ENCODE peak calls at places on chromosomes 16 and 17, in ten cellular contexts. N is stimulated activated CD4-positive, alpha-beta T cell treated with anti-CD3 and anti-CD28 coated beads, Interleukin-4, amount 100 ng/mL, for 48 hours; E is activated naive CD4-positive, alpha-beta T cell; L is breast epithelium; P is Peyer's patch; V is M059J; X is K562; U is HFFc6; I is activated CD8-positive, alpha-beta T cell treated with anti-CD3 and anti-CD28 coated beads for 36 hours; W is CD4-positive, alpha-beta T cell. J is an unnamed sample.

GRCh38 chr16:21197115-21197514 is 14.3 kb downstream of the ZP2 start:
- DNase-seq in I (no peak), N (no peak), X (no peak), P (no peak), E (no peak), W (no peak), L (no peak), V (no peak), U (no peak), J (no peak)

GRCh38 chr16:85081765-85082164 is 30.5 kb downstream of the CIBAR2 start:
- DNase-seq in P (no peak), U (no peak), I (no peak), V (no peak), E (no peak), W (no peak), N (no peak), X (no peak), L (no peak), J (no peak)

GRCh38 chr17:64110436-64111152 is 19.4 kb downstream of the ERN1 start:
- DNase-seq in E (no peak), P (no peak), L (no peak), I (no peak), N (no peak), W (no peak), U (no peak), V (no peak), X (no peak), J (no peak)

GRCh38 chr16:55039931-55040330 is 109.3 kb downstream of the IRX5 start:
- DNase-seq in L (no peak), W (no peak), N (no peak), E (no peak), U (no peak), P (no peak), V (no peak), X (no peak), I (no peak), J (no peak)

GRCh38 chr17:34723875-34724274 is 144.5 kb downstream of the TMEM132E start:
- DNase-seq in E (no peak), U (no peak), L (no peak), I (no peak), V (no peak), N (no peak), X (no peak), W (no peak), P (no peak), J (no peak)

GRCh38 chr16:84054916-84055315 is 12.3 kb upstream of the SLC38A8 start:
- DNase-seq in V (no peak), X (no peak), W (no peak), L (no peak), U (no peak), I (no peak), E (no peak), P (peak), N (no peak), J (no peak)

GRCh38 chr16:22813946-22814325 is at the start of gene HS3ST2:
- DNase-seq in P (no peak), N (no peak), U (no peak), I (peak), X (no peak), W (no peak), V (peak), L (no peak), E (no peak), J (no peak)

GRCh38 chr17:27389542-27390140 is 66.6 kb upstream of the KSR1 start:
- DNase-seq in U (no peak), W (no peak), P (no peak), N (no peak), X (no peak), V (peak), I (no peak), E (no peak), L (no peak), J (no peak)

GRCh38 chr16:29809850-29810698 is 1.9 kb upstream of the PRRT2 start:
- DNase-seq in I (peak), W (no peak), V (no peak), E (no peak), P (no peak), U (no peak), X (no peak), N (no peak), L (no peak), J (peak)

GRCh38 chr17:37170881-37171460 is 204.8 kb upstream of the C17orf78 start:
- DNase-seq in W (no peak), X (no peak), P (no peak), E (no peak), I (no peak), N (no peak), U (no peak), V (no peak), L (no peak), J (no peak)

GRCh38 chr16:88977028-88977844 is at the start of gene CBFA2T3:
- DNase-seq in V (peak), E (no peak), W (no peak), U (no peak), L (peak), X (peak), N (no peak), P (peak), I (no peak), J (no peak)

GRCh38 chr16:54422569-54422978 is 136.0 kb upstream of the IRX3 start:
- DNase-seq in L (no peak), P (no peak), U (no peak), N (no peak), E (no peak), I (no peak), W (no peak), V (peak), X (no peak), J (no peak)

GRCh38 chr17:17125136-17126084 is 80.7 kb downstream of the PLD6 start:
- DNase-seq in E (no peak), L (no peak), I (peak), P (no peak), N (no peak), U (no peak), V (no peak), W (no peak), X (no peak), J (no peak)

GRCh38 chr17:38509008-38509771 is 80.9 kb downstream of the ARHGAP23 start:
- DNase-seq in I (peak), P (peak), X (peak), N (peak), U (peak), E (peak), W (peak), V (peak), L (peak), J (peak)

GRCh38 chr17:2060681-2061440 is 6.0 kb downstream of the HIC1 start:
- DNase-seq in W (no peak), I (no peak), L (no peak), E (no peak), U (no peak), N (no peak), P (peak), X (no peak), V (no peak), J (no peak)

GRCh38 chr16:64308721-64309120 is 813.1 kb downstream of the CDH11 start:
- DNase-seq in E (no peak), X (no peak), W (no peak), N (no peak), I (no peak), P (no peak), U (no peak), L (no peak), V (no peak), J (no peak)

GRCh38 chr17:30520436-30520835 is 43.2 kb downstream of the GOSR1 start:
- DNase-seq in L (no peak), X (no peak), V (peak), E (no peak), W (no peak), P (no peak), U (peak), N (no peak), I (no peak), J (no peak)

GRCh38 chr17:74815671-74816370 is 39.7 kb upstream of the NAT9 start:
- DNase-seq in I (peak), V (no peak), W (no peak), X (peak), L (no peak), E (no peak), U (no peak), N (no peak), P (no peak), J (no peak)

GRCh38 chr17:81309140-81309858 is 14.2 kb upstream of the SLC38A10 start:
- DNase-seq in X (peak), I (peak), P (peak), E (no peak), U (peak), N (peak), W (no peak), V (peak), L (peak), J (no peak)

GRCh38 chr17:43702636-43703035 is 40.9 kb upstream of the MEOX1 start:
- DNase-seq in P (no peak), I (peak), N (no peak), V (peak), L (no peak), X (peak), U (no peak), E (no peak), W (no peak), J (no peak)

GRCh38 chr17:80285237-80285920 is 24.7 kb downstream of the RNF213 start:
- DNase-seq in P (no peak), L (no peak), U (no peak), N (no peak), E (no peak), X (no peak), I (no peak), W (no peak), V (no peak), J (no peak)

GRCh38 chr16:87461466-87461975 is 31.3 kb downstream of the ZCCHC14 start:
- DNase-seq in I (peak), E (no peak), N (no peak), V (peak), W (no peak), P (peak), U (no peak), X (peak), L (peak), J (no peak)

GRCh38 chr17:17051791-17052461 is 9.7 kb downstream of the MPRIP start:
- DNase-seq in E (no peak), N (no peak), L (peak), I (peak), P (peak), U (no peak), W (no peak), V (peak), X (no peak), J (no peak)

GRCh38 chr17:50110591-50111349 is 15.6 kb downstream of the PDK2 start:
- DNase-seq in N (no peak), E (no peak), U (no peak), V (no peak), X (no peak), I (no peak), P (no peak), W (no peak), L (no peak), J (no peak)

GRCh38 chr17:79627184-79627765 is 16.4 kb upstream of the RBFOX3 start:
- DNase-seq in P (peak), V (no peak), U (no peak), L (peak), I (no peak), W (no peak), X (no peak), N (no peak), E (no peak), J (no peak)

GRCh38 chr17:76888661-76889060 is 20.5 kb downstream of the MGAT5B start:
- DNase-seq in E (no peak), W (no peak), I (no peak), P (no peak), V (no peak), L (no peak), X (peak), N (no peak), U (no peak), J (no peak)

GRCh38 chr16:3444032-3444388 is 530 bp downstream of the NAA60 start:
- DNase-seq in U (peak), L (no peak), I (peak), V (peak), X (no peak), P (peak), N (no peak), W (peak), E (no peak), J (no peak)

GRCh38 chr17:83126275-83126930 is 47.0 kb downstream of the METRNL start:
- DNase-seq in W (no peak), N (no peak), X (peak), I (no peak), U (no peak), E (no peak), P (no peak), V (no peak), L (peak), J (no peak)

GRCh38 chr16:88370365-88370764 is 12.4 kb upstream of the ZNF469 start:
- DNase-seq in X (no peak), P (no peak), U (no peak), N (no peak), E (no peak), W (no peak), V (no peak), L (no peak), I (no peak), J (no peak)

GRCh38 chr17:12403881-12404398 is 261.8 kb upstream of the MYOCD start:
- DNase-seq in X (no peak), I (no peak), W (no peak), L (no peak), N (no peak), E (no peak), U (no peak), P (no peak), V (peak), J (no peak)

GRCh38 chr17:78852709-78853111 is 12.1 kb upstream of the USP36 start:
- DNase-seq in P (no peak), L (no peak), I (no peak), U (no peak), X (peak), V (no peak), E (no peak), W (no peak), N (no peak), J (no peak)

GRCh38 chr17:27157898-27158297 is 136.0 kb upstream of the WSB1 start:
- DNase-seq in U (no peak), N (no peak), X (no peak), P (no peak), V (no peak), I (no peak), W (no peak), L (no peak), E (no peak), J (no peak)

GRCh38 chr17:36120221-36120620 is 16.6 kb downstream of the CCL4 start:
- DNase-seq in N (no peak), W (no peak), X (no peak), V (peak), U (no peak), I (no peak), E (no peak), L (no peak), P (no peak), J (no peak)

GRCh38 chr17:66698270-66698669 is 136.6 kb upstream of the CACNG5 start:
- DNase-seq in N (no peak), P (no peak), U (no peak), X (no peak), W (no peak), L (no peak), I (no peak), E (no peak), V (no peak), J (no peak)

GRCh38 chr17:29076722-29077121 is 33.8 kb downstream of the PIPOX start:
- DNase-seq in N (no peak), P (no peak), I (no peak), W (no peak), V (no peak), E (no peak), U (no peak), L (no peak), X (no peak), J (no peak)

GRCh38 chr16:61148930-61149329 is 887.3 kb downstream of the CDH8 start:
- DNase-seq in L (no peak), U (no peak), V (no peak), N (no peak), I (no peak), W (no peak), X (no peak), E (no peak), P (no peak), J (no peak)

J was measured in T-helper 17 cell.